ENCODE peak calls at places on chromosomes 4 and X, in four cellular contexts. One of them, this sample, is unnamed.

GRCh38 chr4:2412534-2412884 is 5.9 kb downstream of the ZFYVE28 start:
- DNase-seq in CD8-positive, alpha-beta T cell: peak
- DNase-seq in epithelial cell of esophagus: peak
- DNase-seq in WERI-Rb-1: no peak
- DNase-seq in this sample: no peak

GRCh38 chr4:93759506-93759905 is 69.0 kb upstream of the ATOH1 start:
- DNase-seq in epithelial cell of esophagus: peak
- DNase-seq in WERI-Rb-1: no peak
- DNase-seq in CD8-positive, alpha-beta T cell: no peak
- DNase-seq in this sample: no peak

GRCh38 chr4:89836031-89836777 is 757 bp downstream of the SNCA start:
- DNase-seq in CD8-positive, alpha-beta T cell: no peak
- DNase-seq in WERI-Rb-1: peak
- DNase-seq in epithelial cell of esophagus: peak
- DNase-seq in this sample: no peak

GRCh38 chr4:6840062-6840976 is 57.8 kb downstream of the KIAA0232 start:
- DNase-seq in epithelial cell of esophagus: no peak
- DNase-seq in WERI-Rb-1: no peak
- DNase-seq in CD8-positive, alpha-beta T cell: no peak
- DNase-seq in this sample: peak

GRCh38 chr4:68369474-68369805 is 19.6 kb upstream of the YTHDC1 start:
- DNase-seq in CD8-positive, alpha-beta T cell: no peak
- DNase-seq in WERI-Rb-1: no peak
- DNase-seq in epithelial cell of esophagus: peak
- DNase-seq in this sample: peak

GRCh38 chr4:112664611-112665010 is 27.7 kb downstream of the LARP7 start:
- DNase-seq in CD8-positive, alpha-beta T cell: no peak
- DNase-seq in epithelial cell of esophagus: peak
- DNase-seq in WERI-Rb-1: no peak
- DNase-seq in this sample: no peak

GRCh38 chrX:20315140-20315539 is 48.4 kb upstream of the RPS6KA3 start:
- DNase-seq in WERI-Rb-1: no peak
- DNase-seq in CD8-positive, alpha-beta T cell: no peak
- DNase-seq in epithelial cell of esophagus: peak
- DNase-seq in this sample: peak

GRCh38 chrX:40663880-40664630 is 16.7 kb upstream of the CXorf38 start:
- DNase-seq in WERI-Rb-1: peak
- DNase-seq in epithelial cell of esophagus: peak
- DNase-seq in CD8-positive, alpha-beta T cell: no peak
- DNase-seq in this sample: peak

GRCh38 chrX:23008431-23009099 is 8.8 kb downstream of the DDX53 start:
- DNase-seq in epithelial cell of esophagus: peak
- DNase-seq in CD8-positive, alpha-beta T cell: no peak
- DNase-seq in WERI-Rb-1: no peak
- DNase-seq in this sample: peak

GRCh38 chr4:151678048-151678853 is 82.6 kb downstream of the GATB start:
- DNase-seq in CD8-positive, alpha-beta T cell: no peak
- DNase-seq in epithelial cell of esophagus: no peak
- DNase-seq in WERI-Rb-1: no peak
- DNase-seq in this sample: no peak

GRCh38 chr4:139144161-139144859 is 32.7 kb downstream of the ELF2 start:
- DNase-seq in CD8-positive, alpha-beta T cell: no peak
- DNase-seq in epithelial cell of esophagus: peak
- DNase-seq in WERI-Rb-1: no peak
- DNase-seq in this sample: peak

GRCh38 chrX:68746988-68747387 is 81.8 kb upstream of the EFNB1 start:
- DNase-seq in WERI-Rb-1: no peak
- DNase-seq in epithelial cell of esophagus: no peak
- DNase-seq in CD8-positive, alpha-beta T cell: no peak
- DNase-seq in this sample: no peak

GRCh38 chr4:15341022-15341732 is 86.7 kb upstream of the C1QTNF7 start:
- DNase-seq in CD8-positive, alpha-beta T cell: no peak
- DNase-seq in WERI-Rb-1: peak
- DNase-seq in epithelial cell of esophagus: no peak
- DNase-seq in this sample: no peak

GRCh38 chr4:150152764-150153163 is 74.5 kb downstream of the DCLK2 start:
- DNase-seq in epithelial cell of esophagus: no peak
- DNase-seq in CD8-positive, alpha-beta T cell: no peak
- DNase-seq in WERI-Rb-1: no peak
- DNase-seq in this sample: peak

DNA sequence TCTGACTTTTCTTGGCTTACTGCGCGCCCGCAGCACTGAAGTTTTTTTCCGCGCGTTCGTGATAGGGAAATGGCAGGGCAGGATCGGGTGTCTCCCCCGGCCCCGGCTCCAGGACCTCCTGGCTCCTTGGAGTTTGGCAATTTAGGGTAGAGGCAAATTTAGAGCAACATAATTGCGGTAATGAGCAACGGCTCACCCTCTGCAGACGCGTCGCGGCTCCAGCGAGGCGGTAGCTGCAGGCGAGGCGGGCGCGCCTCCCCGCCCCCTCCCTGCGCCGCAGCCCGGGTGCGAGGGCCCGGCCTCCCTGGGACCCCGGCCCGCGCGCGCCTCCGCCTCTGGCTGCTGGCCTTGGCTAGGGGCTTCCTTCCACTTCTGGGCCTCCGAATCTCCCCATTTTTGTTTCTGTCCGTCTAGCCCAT is 6.2 kb downstream of the MSX1 start:
- DNase-seq in WERI-Rb-1: no peak
- DNase-seq in CD8-positive, alpha-beta T cell: no peak
- DNase-seq in epithelial cell of esophagus: no peak
- DNase-seq in this sample: no peak
- H3K4me3 ChIP-seq in WERI-Rb-1: peak
- H3K4me3 ChIP-seq in CD8-positive, alpha-beta T cell: no peak
- H3K4me3 ChIP-seq in epithelial cell of esophagus: no peak
- H3K4me3 ChIP-seq in this sample: peak

GRCh38 chrX:150202641-150203248 is 160.4 kb upstream of the MAMLD1 start:
- DNase-seq in CD8-positive, alpha-beta T cell: no peak
- DNase-seq in epithelial cell of esophagus: peak
- DNase-seq in WERI-Rb-1: no peak
- DNase-seq in this sample: peak

GRCh38 chrX:150201841-150202240 is 161.3 kb upstream of the MAMLD1 start:
- DNase-seq in WERI-Rb-1: no peak
- DNase-seq in epithelial cell of esophagus: no peak
- DNase-seq in CD8-positive, alpha-beta T cell: no peak
- DNase-seq in this sample: peak

GRCh38 chrX:150207733-150208132 is 155.4 kb upstream of the MAMLD1 start:
- DNase-seq in WERI-Rb-1: no peak
- DNase-seq in epithelial cell of esophagus: no peak
- DNase-seq in CD8-positive, alpha-beta T cell: no peak
- DNase-seq in this sample: no peak

GRCh38 chrX:150203249-150203647 is 159.9 kb upstream of the MAMLD1 start:
- DNase-seq in CD8-positive, alpha-beta T cell: no peak
- DNase-seq in WERI-Rb-1: no peak
- DNase-seq in epithelial cell of esophagus: no peak
- DNase-seq in this sample: no peak

DNA sequence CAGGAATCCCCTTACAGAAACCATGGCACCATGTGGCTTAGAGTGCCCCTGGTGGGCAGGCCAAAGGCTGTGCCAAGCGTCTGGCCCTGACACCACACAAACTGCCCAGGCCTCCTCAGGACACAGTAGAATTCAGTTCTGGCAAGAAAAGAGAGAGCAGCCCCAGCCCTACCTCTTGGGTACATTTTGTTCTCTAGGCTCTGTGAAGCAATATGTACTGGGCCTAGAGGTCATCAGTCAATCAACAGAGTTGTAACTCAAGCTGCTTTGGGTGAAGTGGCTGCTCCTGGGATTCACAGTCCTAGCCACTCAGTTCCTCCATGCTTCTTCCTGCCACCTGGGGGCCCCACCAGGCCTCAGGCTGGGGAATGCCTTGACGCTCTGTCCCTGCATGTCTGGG is 158.1 kb upstream of the MAMLD1 start:
- DNase-seq in WERI-Rb-1: no peak
- DNase-seq in epithelial cell of esophagus: no peak
- DNase-seq in CD8-positive, alpha-beta T cell: no peak
- DNase-seq in this sample: peak
- TF ChIP-seq CTCF in WERI-Rb-1: no peak
- TF ChIP-seq CTCF in epithelial cell of esophagus: no peak
- TF ChIP-seq CTCF in CD8-positive, alpha-beta T cell: no peak
- TF ChIP-seq CTCF in this sample: peak

DNA sequence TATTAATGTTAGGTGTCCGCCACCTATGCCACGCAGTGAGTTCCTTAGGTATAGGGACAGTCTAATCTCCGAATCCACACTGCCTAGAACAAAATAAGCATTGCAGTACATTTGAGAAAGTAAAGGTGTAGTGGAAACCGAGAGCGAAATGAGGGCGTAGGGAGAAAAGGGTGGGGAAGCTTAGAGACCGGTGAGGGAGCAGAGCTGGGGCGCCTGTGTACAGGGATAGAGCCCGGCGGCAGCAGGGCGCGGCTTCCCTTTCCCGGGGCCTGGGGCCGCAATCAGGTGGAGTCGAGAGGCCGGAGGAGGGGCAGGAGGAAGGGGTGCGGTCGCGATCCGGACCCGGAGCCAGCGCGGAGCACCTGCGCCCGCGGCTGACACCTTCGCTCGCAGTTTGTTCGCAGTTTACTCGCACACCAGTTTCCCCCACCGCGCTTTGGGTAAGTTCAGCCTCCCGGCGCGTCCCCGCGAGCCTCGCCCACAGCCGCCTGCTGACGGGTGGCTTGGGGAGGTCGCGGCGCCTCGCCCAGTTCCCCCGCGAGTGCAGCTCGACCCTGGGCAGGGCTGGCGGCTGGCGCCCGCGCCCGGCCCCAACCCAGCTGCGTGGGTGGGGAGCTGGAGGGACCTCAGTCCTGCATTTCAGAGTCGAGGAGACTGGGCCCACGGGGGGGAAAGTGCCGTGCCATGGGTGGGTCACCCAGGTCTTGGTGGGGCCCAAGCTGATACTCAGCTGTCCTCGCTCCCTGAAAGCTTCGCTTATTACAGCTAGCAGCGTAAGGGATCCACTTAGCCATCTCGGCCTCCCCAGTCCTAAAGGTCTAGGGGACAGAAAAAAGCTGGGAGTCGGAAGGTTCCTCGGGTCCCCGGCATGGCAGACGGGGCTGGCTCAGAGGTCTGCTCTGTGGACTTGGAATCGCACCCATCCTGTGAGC is at the start of gene ANXA3:
- DNase-seq in epithelial cell of esophagus: peak
- DNase-seq in CD8-positive, alpha-beta T cell: no peak
- DNase-seq in WERI-Rb-1: peak
- DNase-seq in this sample: no peak
- H3K4me3 ChIP-seq in epithelial cell of esophagus: peak
- H3K4me3 ChIP-seq in CD8-positive, alpha-beta T cell: peak
- H3K4me3 ChIP-seq in WERI-Rb-1: peak
- H3K4me3 ChIP-seq in this sample: peak

GRCh38 chrX:131058136-131058868 is at the start of gene ARHGAP36:
- DNase-seq in epithelial cell of esophagus: no peak
- DNase-seq in CD8-positive, alpha-beta T cell: no peak
- DNase-seq in WERI-Rb-1: no peak
- DNase-seq in this sample: no peak

GRCh38 chrX:131053076-131053475 is 5.1 kb upstream of the ARHGAP36 start:
- DNase-seq in CD8-positive, alpha-beta T cell: no peak
- DNase-seq in epithelial cell of esophagus: no peak
- DNase-seq in WERI-Rb-1: no peak
- DNase-seq in this sample: no peak

GRCh38 chrX:131060147-131060546 is 2.0 kb downstream of the ARHGAP36 start:
- DNase-seq in epithelial cell of esophagus: no peak
- DNase-seq in WERI-Rb-1: no peak
- DNase-seq in CD8-positive, alpha-beta T cell: no peak
- DNase-seq in this sample: no peak

GRCh38 chrX:131059231-131059630 is 1.1 kb downstream of the ARHGAP36 start:
- DNase-seq in CD8-positive, alpha-beta T cell: no peak
- DNase-seq in epithelial cell of esophagus: no peak
- DNase-seq in WERI-Rb-1: no peak
- DNase-seq in this sample: no peak

GRCh38 chrX:131057706-131058105 is 440 bp upstream of the ARHGAP36 start:
- DNase-seq in WERI-Rb-1: no peak
- DNase-seq in epithelial cell of esophagus: no peak
- DNase-seq in CD8-positive, alpha-beta T cell: no peak
- DNase-seq in this sample: no peak
- TF ChIP-seq CTCF in WERI-Rb-1: no peak
- TF ChIP-seq CTCF in epithelial cell of esophagus: no peak
- TF ChIP-seq CTCF in CD8-positive, alpha-beta T cell: no peak
- TF ChIP-seq CTCF in this sample: no peak

DNA sequence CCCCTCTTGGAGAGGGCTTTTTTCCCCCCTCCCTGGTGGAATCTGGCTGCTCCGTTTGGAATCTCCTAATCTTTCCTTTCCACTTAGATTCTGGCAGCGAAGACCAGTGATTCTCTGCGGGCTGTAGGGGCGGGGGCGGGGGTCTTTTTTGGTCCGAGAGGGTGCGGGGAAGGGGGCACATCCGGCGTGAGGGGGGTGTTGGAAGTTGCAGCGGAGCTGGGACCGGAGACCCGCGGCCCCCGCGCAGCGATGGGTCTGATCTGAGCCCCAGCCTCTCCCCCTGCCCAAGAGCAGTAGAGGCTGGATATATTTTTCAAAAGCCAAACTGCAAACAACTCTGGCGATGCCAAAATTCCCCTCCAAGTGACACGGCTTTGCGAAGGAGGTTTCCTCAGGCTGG is 307 bp downstream of the GRID2 start:
- DNase-seq in WERI-Rb-1: peak
- DNase-seq in epithelial cell of esophagus: no peak
- DNase-seq in CD8-positive, alpha-beta T cell: no peak
- DNase-seq in this sample: no peak
- H3K4me3 ChIP-seq in WERI-Rb-1: peak
- H3K4me3 ChIP-seq in epithelial cell of esophagus: no peak
- H3K4me3 ChIP-seq in CD8-positive, alpha-beta T cell: no peak
- H3K4me3 ChIP-seq in this sample: no peak

DNA sequence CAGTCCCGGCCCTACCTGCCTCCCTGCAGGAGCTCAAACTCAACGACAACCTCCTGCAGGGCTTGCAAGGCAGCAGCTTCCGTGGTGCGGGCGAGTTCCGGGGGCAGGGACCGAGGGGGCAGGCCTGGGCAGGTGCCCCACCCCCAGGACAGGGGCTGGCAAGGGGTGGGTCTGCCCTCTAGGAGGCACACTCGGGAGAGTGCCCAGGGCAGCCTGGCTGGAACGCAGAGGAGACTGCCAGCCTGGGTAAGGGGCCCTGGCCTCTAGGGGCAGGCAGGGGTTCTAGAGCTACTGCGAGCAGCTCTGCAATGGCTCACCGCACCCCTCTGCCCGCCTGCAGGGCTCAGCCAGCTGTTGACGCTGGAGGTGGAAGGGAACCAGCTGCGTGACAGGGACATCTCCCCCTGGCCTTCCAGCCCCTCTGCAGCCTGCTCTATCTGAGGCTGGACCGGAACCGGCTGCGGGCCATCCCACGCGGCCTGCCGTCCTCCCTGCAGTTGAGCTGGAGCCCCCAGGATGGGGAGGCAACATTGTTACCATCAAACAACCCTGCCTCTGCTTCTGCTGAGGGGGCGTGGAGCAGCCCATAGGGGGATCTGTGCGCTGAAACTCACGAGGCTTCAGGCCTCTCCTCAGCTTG is 12.1 kb upstream of the HAUS7 start:
- DNase-seq in WERI-Rb-1: no peak
- DNase-seq in epithelial cell of esophagus: no peak
- DNase-seq in CD8-positive, alpha-beta T cell: no peak
- DNase-seq in this sample: no peak
- TF ChIP-seq CTCF in WERI-Rb-1: no peak
- TF ChIP-seq CTCF in epithelial cell of esophagus: no peak
- TF ChIP-seq CTCF in CD8-positive, alpha-beta T cell: no peak
- TF ChIP-seq CTCF in this sample: no peak

This sample was measured in cardiac fibroblast.